ENCODE peak calls at places on chromosomes 12 and 14, in six cellular contexts. T is frontal cortex; P is germinal center; O is choroid plexus epithelial cell; L is activated CD4-positive, CD25-positive, alpha-beta regulatory T cell; J is HS-27A. Y is an unnamed sample.

GRCh38 chr14:100583245-100583644 is 4.0 kb downstream of the BEGAIN start:
- DNase-seq in T (no peak), P (no peak), O (no peak), L (no peak), J (no peak), Y (no peak)

GRCh38 chr12:51528852-51529545 is 62.0 kb upstream of the SCN8A start:
- DNase-seq in T (no peak), P (no peak), O (no peak), L (no peak), J (peak; percentile 63), Y (no peak)

GRCh38 chr14:55580401-55581010 is 499 bp downstream of the KTN1 start:
- DNase-seq in T (peak; percentile 80), P (peak; percentile 64), O (no peak), L (peak; percentile 56), J (no peak), Y (peak; percentile 53)

GRCh38 chr14:63770187-63770807 is 42.4 kb upstream of the SGPP1 start:
- DNase-seq in T (no peak), P (peak; percentile 33), O (peak; percentile 81), L (peak; percentile 28), J (peak; percentile 15), Y (peak; percentile 61)

GRCh38 chr14:104778694-104779331 is 16.7 kb downstream of the AKT1 start:
- DNase-seq in T (no peak), P (no peak), O (no peak), L (no peak), J (no peak), Y (no peak)

GRCh38 chr12:107730942-107731341 is 30.0 kb downstream of the PRDM4 start:
- DNase-seq in T (no peak), P (no peak), O (no peak), L (no peak), J (no peak), Y (no peak)

GRCh38 chr12:1500095-1500801 is 94.1 kb downstream of the FBXL14 start:
- DNase-seq in T (no peak), P (no peak), O (peak; percentile 62), L (no peak), J (no peak), Y (peak; percentile 79)

GRCh38 chr14:91897121-91897701 is 29.9 kb upstream of the TC2N start:
- DNase-seq in T (no peak), P (no peak), O (peak; percentile 19), L (no peak), J (no peak), Y (peak; percentile 63)